ENCODE peak calls at places on chromosomes 2 and 18, in five cellular contexts. One of them, this sample, is unnamed.

GRCh38 chr18:41457730-41458129 is 497.3 kb upstream of the PIK3C3 start:
- DNase-seq in activated CD4-positive, alpha-beta T cell treated with anti-CD3 and anti-CD28 coated beads, Interleukin-2, amount 50 U/mL, for 48 hours: no peak
- DNase-seq in activated gamma-delta T cell treated with anti-CD3 and anti-CD28 coated beads, Interleukin-2, amount 50 U/mL, for 16 hours: no peak
- DNase-seq in HTR-8/SVneo: no peak
- DNase-seq in ureter: no peak
- DNase-seq in this sample: no peak

GRCh38 chr2:229725716-229726346 is 11.5 kb upstream of the DNER start:
- DNase-seq in activated CD4-positive, alpha-beta T cell treated with anti-CD3 and anti-CD28 coated beads, Interleukin-2, amount 50 U/mL, for 48 hours: no peak
- DNase-seq in ureter: no peak
- DNase-seq in HTR-8/SVneo: no peak
- DNase-seq in activated gamma-delta T cell treated with anti-CD3 and anti-CD28 coated beads, Interleukin-2, amount 50 U/mL, for 16 hours: no peak
- DNase-seq in this sample: no peak

GRCh38 chr2:15780912-15781574 is 159.3 kb upstream of the MYCN start:
- DNase-seq in HTR-8/SVneo: no peak
- DNase-seq in activated CD4-positive, alpha-beta T cell treated with anti-CD3 and anti-CD28 coated beads, Interleukin-2, amount 50 U/mL, for 48 hours: no peak
- DNase-seq in activated gamma-delta T cell treated with anti-CD3 and anti-CD28 coated beads, Interleukin-2, amount 50 U/mL, for 16 hours: no peak
- DNase-seq in ureter: no peak
- DNase-seq in this sample: peak; percentile 53

GRCh38 chr2:71125506-71126294 is 4.3 kb downstream of the MCEE start:
- DNase-seq in ureter: no peak
- DNase-seq in activated CD4-positive, alpha-beta T cell treated with anti-CD3 and anti-CD28 coated beads, Interleukin-2, amount 50 U/mL, for 48 hours: no peak
- DNase-seq in HTR-8/SVneo: no peak
- DNase-seq in activated gamma-delta T cell treated with anti-CD3 and anti-CD28 coated beads, Interleukin-2, amount 50 U/mL, for 16 hours: no peak
- DNase-seq in this sample: no peak

GRCh38 chr2:182866095-182866460 is 359 bp downstream of the FRZB start:
- DNase-seq in activated gamma-delta T cell treated with anti-CD3 and anti-CD28 coated beads, Interleukin-2, amount 50 U/mL, for 16 hours: no peak
- DNase-seq in ureter: no peak
- DNase-seq in HTR-8/SVneo: no peak
- DNase-seq in activated CD4-positive, alpha-beta T cell treated with anti-CD3 and anti-CD28 coated beads, Interleukin-2, amount 50 U/mL, for 48 hours: no peak
- DNase-seq in this sample: no peak

GRCh38 chr2:226483745-226484619 is 315.6 kb downstream of the IRS1 start:
- DNase-seq in HTR-8/SVneo: peak; percentile 37
- DNase-seq in ureter: no peak
- DNase-seq in activated gamma-delta T cell treated with anti-CD3 and anti-CD28 coated beads, Interleukin-2, amount 50 U/mL, for 16 hours: no peak
- DNase-seq in activated CD4-positive, alpha-beta T cell treated with anti-CD3 and anti-CD28 coated beads, Interleukin-2, amount 50 U/mL, for 48 hours: no peak
- DNase-seq in this sample: no peak

GRCh38 chr2:212752730-212753351 is 214.2 kb upstream of the ERBB4 start:
- DNase-seq in HTR-8/SVneo: no peak
- DNase-seq in ureter: no peak
- DNase-seq in activated CD4-positive, alpha-beta T cell treated with anti-CD3 and anti-CD28 coated beads, Interleukin-2, amount 50 U/mL, for 48 hours: no peak
- DNase-seq in activated gamma-delta T cell treated with anti-CD3 and anti-CD28 coated beads, Interleukin-2, amount 50 U/mL, for 16 hours: no peak
- DNase-seq in this sample: no peak

GRCh38 chr2:66576381-66577330 is 141.7 kb downstream of the MEIS1 start:
- DNase-seq in ureter: peak; percentile 63
- DNase-seq in activated gamma-delta T cell treated with anti-CD3 and anti-CD28 coated beads, Interleukin-2, amount 50 U/mL, for 16 hours: no peak
- DNase-seq in HTR-8/SVneo: peak; percentile 27
- DNase-seq in activated CD4-positive, alpha-beta T cell treated with anti-CD3 and anti-CD28 coated beads, Interleukin-2, amount 50 U/mL, for 48 hours: no peak
- DNase-seq in this sample: no peak

GRCh38 chr2:150063950-150064549 is 423.4 kb downstream of the RND3 start:
- DNase-seq in activated CD4-positive, alpha-beta T cell treated with anti-CD3 and anti-CD28 coated beads, Interleukin-2, amount 50 U/mL, for 48 hours: no peak
- DNase-seq in HTR-8/SVneo: no peak
- DNase-seq in activated gamma-delta T cell treated with anti-CD3 and anti-CD28 coated beads, Interleukin-2, amount 50 U/mL, for 16 hours: no peak
- DNase-seq in ureter: no peak
- DNase-seq in this sample: no peak

GRCh38 chr2:209388416-209389037 is 35.3 kb upstream of the MAP2 start:
- DNase-seq in ureter: no peak
- DNase-seq in activated gamma-delta T cell treated with anti-CD3 and anti-CD28 coated beads, Interleukin-2, amount 50 U/mL, for 16 hours: no peak
- DNase-seq in HTR-8/SVneo: no peak
- DNase-seq in activated CD4-positive, alpha-beta T cell treated with anti-CD3 and anti-CD28 coated beads, Interleukin-2, amount 50 U/mL, for 48 hours: no peak
- DNase-seq in this sample: no peak

GRCh38 chr2:59690849-59691248 is 862.6 kb downstream of the BCL11A start:
- DNase-seq in activated gamma-delta T cell treated with anti-CD3 and anti-CD28 coated beads, Interleukin-2, amount 50 U/mL, for 16 hours: no peak
- DNase-seq in activated CD4-positive, alpha-beta T cell treated with anti-CD3 and anti-CD28 coated beads, Interleukin-2, amount 50 U/mL, for 48 hours: no peak
- DNase-seq in ureter: no peak
- DNase-seq in HTR-8/SVneo: no peak
- DNase-seq in this sample: no peak

GRCh38 chr18:34744569-34744968 is 34.5 kb downstream of the DTNA start:
- DNase-seq in HTR-8/SVneo: no peak
- DNase-seq in activated gamma-delta T cell treated with anti-CD3 and anti-CD28 coated beads, Interleukin-2, amount 50 U/mL, for 16 hours: no peak
- DNase-seq in activated CD4-positive, alpha-beta T cell treated with anti-CD3 and anti-CD28 coated beads, Interleukin-2, amount 50 U/mL, for 48 hours: no peak
- DNase-seq in ureter: no peak
- DNase-seq in this sample: no peak

GRCh38 chr18:36942264-36942663 is 113.3 kb downstream of the KIAA1328 start:
- DNase-seq in ureter: no peak
- DNase-seq in activated CD4-positive, alpha-beta T cell treated with anti-CD3 and anti-CD28 coated beads, Interleukin-2, amount 50 U/mL, for 48 hours: no peak
- DNase-seq in HTR-8/SVneo: peak; percentile 8
- DNase-seq in activated gamma-delta T cell treated with anti-CD3 and anti-CD28 coated beads, Interleukin-2, amount 50 U/mL, for 16 hours: no peak
- DNase-seq in this sample: no peak

GRCh38 chr2:147227313-147227712 is 617.5 kb upstream of the ACVR2A start:
- DNase-seq in activated gamma-delta T cell treated with anti-CD3 and anti-CD28 coated beads, Interleukin-2, amount 50 U/mL, for 16 hours: no peak
- DNase-seq in activated CD4-positive, alpha-beta T cell treated with anti-CD3 and anti-CD28 coated beads, Interleukin-2, amount 50 U/mL, for 48 hours: no peak
- DNase-seq in HTR-8/SVneo: no peak
- DNase-seq in ureter: no peak
- DNase-seq in this sample: no peak

GRCh38 chr2:159362816-159363251 is 76.3 kb upstream of the WDSUB1 start:
- DNase-seq in ureter: no peak
- DNase-seq in activated gamma-delta T cell treated with anti-CD3 and anti-CD28 coated beads, Interleukin-2, amount 50 U/mL, for 16 hours: no peak
- DNase-seq in activated CD4-positive, alpha-beta T cell treated with anti-CD3 and anti-CD28 coated beads, Interleukin-2, amount 50 U/mL, for 48 hours: no peak
- DNase-seq in HTR-8/SVneo: no peak
- DNase-seq in this sample: no peak

GRCh38 chr2:105455488-105455991 is 56.7 kb upstream of the FHL2 start:
- DNase-seq in ureter: peak; percentile 80
- DNase-seq in activated CD4-positive, alpha-beta T cell treated with anti-CD3 and anti-CD28 coated beads, Interleukin-2, amount 50 U/mL, for 48 hours: no peak
- DNase-seq in HTR-8/SVneo: peak; percentile 84
- DNase-seq in activated gamma-delta T cell treated with anti-CD3 and anti-CD28 coated beads, Interleukin-2, amount 50 U/mL, for 16 hours: no peak
- DNase-seq in this sample: no peak

GRCh38 chr2:62706721-62707516 is 1.4 kb downstream of the EHBP1 start:
- DNase-seq in activated CD4-positive, alpha-beta T cell treated with anti-CD3 and anti-CD28 coated beads, Interleukin-2, amount 50 U/mL, for 48 hours: no peak
- DNase-seq in ureter: no peak
- DNase-seq in HTR-8/SVneo: no peak
- DNase-seq in activated gamma-delta T cell treated with anti-CD3 and anti-CD28 coated beads, Interleukin-2, amount 50 U/mL, for 16 hours: no peak
- DNase-seq in this sample: no peak

GRCh38 chr2:229719926-229720652 is 5.7 kb upstream of the DNER start:
- DNase-seq in activated gamma-delta T cell treated with anti-CD3 and anti-CD28 coated beads, Interleukin-2, amount 50 U/mL, for 16 hours: no peak
- DNase-seq in HTR-8/SVneo: no peak
- DNase-seq in ureter: no peak
- DNase-seq in activated CD4-positive, alpha-beta T cell treated with anti-CD3 and anti-CD28 coated beads, Interleukin-2, amount 50 U/mL, for 48 hours: no peak
- DNase-seq in this sample: no peak

GRCh38 chr2:235658371-235659174 is 164.7 kb downstream of the AGAP1 start:
- DNase-seq in HTR-8/SVneo: no peak
- DNase-seq in ureter: no peak
- DNase-seq in activated gamma-delta T cell treated with anti-CD3 and anti-CD28 coated beads, Interleukin-2, amount 50 U/mL, for 16 hours: no peak
- DNase-seq in activated CD4-positive, alpha-beta T cell treated with anti-CD3 and anti-CD28 coated beads, Interleukin-2, amount 50 U/mL, for 48 hours: no peak
- DNase-seq in this sample: no peak

GRCh38 chr2:224532931-224533330 is 52.2 kb downstream of the CUL3 start:
- DNase-seq in activated CD4-positive, alpha-beta T cell treated with anti-CD3 and anti-CD28 coated beads, Interleukin-2, amount 50 U/mL, for 48 hours: no peak
- DNase-seq in activated gamma-delta T cell treated with anti-CD3 and anti-CD28 coated beads, Interleukin-2, amount 50 U/mL, for 16 hours: no peak
- DNase-seq in HTR-8/SVneo: no peak
- DNase-seq in ureter: no peak
- DNase-seq in this sample: no peak

GRCh38 chr2:161842751-161843433 is 218.7 kb downstream of the SLC4A10 start:
- DNase-seq in HTR-8/SVneo: no peak
- DNase-seq in activated CD4-positive, alpha-beta T cell treated with anti-CD3 and anti-CD28 coated beads, Interleukin-2, amount 50 U/mL, for 48 hours: no peak
- DNase-seq in ureter: no peak
- DNase-seq in activated gamma-delta T cell treated with anti-CD3 and anti-CD28 coated beads, Interleukin-2, amount 50 U/mL, for 16 hours: no peak
- DNase-seq in this sample: no peak

GRCh38 chr2:100062315-100062714 is 80.1 kb downstream of the AFF3 start:
- DNase-seq in activated CD4-positive, alpha-beta T cell treated with anti-CD3 and anti-CD28 coated beads, Interleukin-2, amount 50 U/mL, for 48 hours: no peak
- DNase-seq in HTR-8/SVneo: no peak
- DNase-seq in ureter: no peak
- DNase-seq in activated gamma-delta T cell treated with anti-CD3 and anti-CD28 coated beads, Interleukin-2, amount 50 U/mL, for 16 hours: no peak
- DNase-seq in this sample: no peak

GRCh38 chr18:79589601-79590091 is 90.0 kb upstream of the CTDP1 start:
- DNase-seq in activated CD4-positive, alpha-beta T cell treated with anti-CD3 and anti-CD28 coated beads, Interleukin-2, amount 50 U/mL, for 48 hours: no peak
- DNase-seq in activated gamma-delta T cell treated with anti-CD3 and anti-CD28 coated beads, Interleukin-2, amount 50 U/mL, for 16 hours: no peak
- DNase-seq in HTR-8/SVneo: no peak
- DNase-seq in ureter: no peak
- DNase-seq in this sample: no peak

This sample was measured in mesenteric fat pad.